ENCODE peak calls at places on chromosomes 12 and 14, in seven cellular contexts. Z is cardiac muscle cell, N is body of pancreas, F is ascending aorta, Q is lower lobe of right lung, E is heart right ventricle, R is left ventricle myocardium inferior. D is an unnamed sample. For H3K4me1, the result is how much of the 10 kb centered on the place peaks cover.

GRCh38 chr14:101122114-101122854 is 218.8 kb upstream of the RTL1 start:
- DNase-seq in Z (no peak), N (no peak), F (peak), Q (no peak), E (no peak), R (no peak), D (no peak)

GRCh38 chr12:118061876-118062791 is 1.2 kb upstream of the WSB2 start:
- DNase-seq in Z (peak), N (peak), F (peak), Q (peak), E (peak), R (peak), D (peak)

GRCh38 chr14:104868060-104868740 is 3.1 kb downstream of the CEP170B start:
- DNase-seq in Z (no peak), N (peak), F (no peak), Q (peak), E (no peak), R (peak), D (no peak)

GRCh38 chr12:121652767-121653497 is 16.5 kb downstream of the MORN3 start:
- DNase-seq in Z (no peak), N (no peak), F (no peak), Q (no peak), E (no peak), R (no peak), D (no peak)

GRCh38 chr12:110966081-110966760 is 45.8 kb upstream of the MYL2 start:
- DNase-seq in Z (no peak), N (no peak), F (no peak), Q (no peak), E (no peak), R (no peak), D (no peak)

GRCh38 chr12:11861864-11862600 is 208.7 kb upstream of the BCL2L14 start:
- DNase-seq in Z (no peak), N (no peak), F (no peak), Q (no peak), E (no peak), R (no peak), D (no peak)

GRCh38 chr14:33765251-33765650 is 185.6 kb downstream of the EGLN3 start:
- DNase-seq in Z (peak), N (no peak), F (no peak), Q (no peak), E (peak), R (peak), D (no peak)

GRCh38 chr14:61668267-61668666 is 27.0 kb upstream of the HIF1A start:
- DNase-seq in Z (no peak), N (no peak), F (no peak), Q (no peak), E (no peak), R (no peak), D (no peak)

GRCh38 chr12:28158353-28158752 is 31.9 kb upstream of the CCDC91 start:
- DNase-seq in Z (no peak), N (no peak), F (no peak), Q (no peak), E (no peak), R (no peak), D (no peak)

GRCh38 chr14:24312736-24313507 is 1.6 kb downstream of the LTB4R start:
- DNase-seq in Z (no peak), N (no peak), F (no peak), Q (peak), E (peak), R (no peak), D (no peak)

GRCh38 chr12:111359231-111359913 is 9.5 kb downstream of the PHETA1 start:
- DNase-seq in Z (no peak), N (no peak), F (no peak), Q (no peak), E (no peak), R (no peak), D (no peak)

GRCh38 chr12:119061208-119061796 is 80.0 kb downstream of the SRRM4 start:
- DNase-seq in Z (peak), N (peak), F (no peak), Q (peak), E (peak), R (peak), D (peak)

GRCh38 chr14:52068741-52069616 is at the start of gene NID2:
- DNase-seq in Z (peak), N (peak), F (peak), Q (peak), E (peak), R (peak), D (no peak)

GRCh38 chr14:52069617-52070431 is 965 bp upstream of the NID2 start:
- DNase-seq in Z (peak), N (peak), F (peak), Q (no peak), E (peak), R (no peak), D (no peak)

GRCh38 chr14:52073251-52073650 is 4.4 kb upstream of the NID2 start:
- DNase-seq in Z (no peak), N (no peak), F (no peak), Q (no peak), E (no peak), R (no peak), D (no peak)

GRCh38 chr14:52072266-52072780 is 3.5 kb upstream of the NID2 start:
- DNase-seq in Z (no peak), N (no peak), F (no peak), Q (no peak), E (no peak), R (no peak), D (no peak)

DNA sequence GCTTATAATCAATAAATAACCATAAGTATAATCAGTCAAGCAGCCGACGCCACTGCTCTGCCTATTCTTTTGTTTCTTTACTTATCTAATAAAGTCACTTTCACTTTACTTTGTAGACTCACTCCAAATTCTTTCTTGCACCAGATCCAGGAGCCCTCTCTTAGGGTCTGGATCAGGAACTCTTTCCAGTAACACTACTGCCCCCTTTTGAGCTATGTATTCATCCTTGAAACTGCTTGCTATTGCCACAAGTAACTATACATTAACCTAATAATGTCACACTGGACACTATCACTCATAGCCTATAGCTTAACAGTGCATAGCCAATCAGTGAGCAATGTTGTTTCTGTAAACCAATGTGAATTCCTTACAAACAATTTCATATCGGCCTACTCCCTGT is 2.8 kb upstream of the NID2 start:
- DNase-seq in Z (peak), N (no peak), F (no peak), Q (no peak), E (no peak), R (no peak), D (peak)
- TF ChIP-seq CTCF in Z (peak), N (no peak), F (no peak), Q (no peak), E (peak), R (peak), D (no peak)

GRCh38 chr14:100082723-100083122 is 17.5 kb downstream of the EVL start:
- DNase-seq in Z (no peak), N (no peak), F (no peak), Q (no peak), E (no peak), R (no peak), D (no peak)

GRCh38 chr14:100084591-100084990 is 19.4 kb downstream of the EVL start:
- DNase-seq in Z (no peak), N (no peak), F (no peak), Q (no peak), E (no peak), R (no peak), D (no peak)

GRCh38 chr14:100083706-100084105 is 18.5 kb downstream of the EVL start:
- DNase-seq in Z (no peak), N (no peak), F (no peak), Q (no peak), E (no peak), R (no peak), D (no peak)

GRCh38 chr14:100080206-100080605 is 15.0 kb downstream of the EVL start:
- DNase-seq in Z (no peak), N (no peak), F (no peak), Q (no peak), E (no peak), R (no peak), D (no peak)

GRCh38 chr14:100081997-100082625 is 16.9 kb downstream of the EVL start:
- DNase-seq in Z (no peak), N (no peak), F (no peak), Q (no peak), E (no peak), R (no peak), D (no peak)
- H3K4me3 ChIP-seq in Z (no peak), N (no peak), F (no peak), Q (no peak), E (no peak), R (no peak), D (no peak)

DNA sequence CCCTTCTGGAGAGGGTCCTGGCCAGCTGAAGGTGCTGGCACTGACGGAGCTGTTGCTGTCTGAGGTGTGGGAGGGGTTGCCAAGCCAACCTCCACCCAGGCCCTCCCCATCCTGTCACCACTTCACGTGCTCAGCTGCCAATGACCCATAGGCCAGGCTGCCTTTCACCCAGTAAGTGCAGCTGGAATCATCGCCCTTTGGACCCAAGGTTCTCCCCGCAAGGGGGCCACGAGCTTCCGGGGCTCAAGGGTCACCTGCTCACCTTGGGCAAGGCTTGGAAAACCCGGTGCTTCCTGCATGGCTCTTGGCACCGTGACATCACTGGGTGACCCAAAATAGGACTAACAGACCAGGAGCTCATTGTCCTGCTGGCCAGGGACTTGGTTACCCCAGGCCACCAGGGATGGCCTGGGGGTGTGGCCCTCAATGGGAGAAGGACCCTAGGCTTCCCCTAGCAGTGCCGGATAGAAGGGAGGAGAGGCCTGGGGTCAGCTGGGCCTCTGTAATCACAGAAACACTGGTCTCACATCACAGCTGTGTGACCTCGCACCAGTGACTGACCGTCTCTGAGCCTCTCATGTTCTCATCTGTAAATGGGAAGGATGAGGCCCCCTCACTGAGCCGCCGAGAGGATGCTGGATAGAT is 51.3 kb downstream of the CCDC85C start:
- DNase-seq in Z (no peak), N (peak), F (no peak), Q (no peak), E (no peak), R (peak), D (peak)
- H3K4me1 ChIP-seq in Z (under half), N (half or more), F (under half), Q (under half), E (under half), R (half or more), D (under half)

GRCh38 chr12:495466-495865 is 35.7 kb downstream of the B4GALNT3 start:
- DNase-seq in Z (no peak), N (no peak), F (no peak), Q (no peak), E (no peak), R (no peak), D (peak)
- TF ChIP-seq CTCF in Z (no peak), N (no peak), F (no peak), Q (no peak), E (no peak), R (no peak), D (no peak)

GRCh38 chr12:93297536-93297935 is 80.2 kb upstream of the NUDT4 start:
- DNase-seq in Z (no peak), N (no peak), F (no peak), Q (no peak), E (no peak), R (no peak), D (no peak)

GRCh38 chr12:93290391-93290790 is 87.3 kb upstream of the NUDT4 start:
- DNase-seq in Z (no peak), N (no peak), F (no peak), Q (no peak), E (no peak), R (no peak), D (no peak)

GRCh38 chr12:93292213-93292612 is 85.5 kb upstream of the NUDT4 start:
- DNase-seq in Z (no peak), N (no peak), F (no peak), Q (no peak), E (no peak), R (no peak), D (no peak)

GRCh38 chr12:93297032-93297431 is 80.7 kb upstream of the NUDT4 start:
- DNase-seq in Z (no peak), N (no peak), F (no peak), Q (no peak), E (peak), R (no peak), D (no peak)

GRCh38 chr12:93292731-93293566 is 84.8 kb upstream of the NUDT4 start:
- DNase-seq in Z (no peak), N (no peak), F (no peak), Q (no peak), E (no peak), R (no peak), D (peak)
- H3K4me3 ChIP-seq in Z (no peak), N (no peak), F (no peak), Q (no peak), E (no peak), R (no peak), D (no peak)

GRCh38 chr12:124686001-124686884 is 118.8 kb upstream of the NCOR2 start:
- DNase-seq in Z (no peak), N (no peak), F (no peak), Q (no peak), E (no peak), R (no peak), D (no peak)

GRCh38 chr12:124685689-124685993 is 118.2 kb upstream of the NCOR2 start:
- DNase-seq in Z (no peak), N (no peak), F (no peak), Q (no peak), E (no peak), R (no peak), D (no peak)

GRCh38 chr12:124684496-124684895 is 117.1 kb upstream of the NCOR2 start:
- DNase-seq in Z (no peak), N (no peak), F (no peak), Q (no peak), E (no peak), R (no peak), D (no peak)

GRCh38 chr12:124683725-124684124 is 116.3 kb upstream of the NCOR2 start:
- DNase-seq in Z (no peak), N (no peak), F (no peak), Q (no peak), E (no peak), R (no peak), D (no peak)

GRCh38 chr12:124684971-124685688 is 117.7 kb upstream of the NCOR2 start:
- DNase-seq in Z (no peak), N (no peak), F (peak), Q (no peak), E (no peak), R (no peak), D (no peak)
- H3K4me1 ChIP-seq in Z (under half), N (under half), F (under half), Q (half or more), E (half or more), R (half or more), D (half or more)

GRCh38 chr12:69070319-69071090 is 137.5 kb upstream of the CPM start:
- DNase-seq in Z (peak), N (peak), F (peak), Q (no peak), E (peak), R (peak), D (peak)

GRCh38 chr12:69071091-69071370 is 138.1 kb upstream of the CPM start:
- DNase-seq in Z (no peak), N (no peak), F (no peak), Q (no peak), E (no peak), R (no peak), D (no peak)

GRCh38 chr12:69067713-69068112 is 134.7 kb upstream of the CPM start:
- DNase-seq in Z (no peak), N (no peak), F (no peak), Q (no peak), E (no peak), R (no peak), D (no peak)

GRCh38 chr12:69068431-69068830 is 135.5 kb upstream of the CPM start:
- DNase-seq in Z (no peak), N (peak), F (no peak), Q (no peak), E (no peak), R (no peak), D (no peak)

GRCh38 chr12:69069479-69069878 is 136.5 kb upstream of the CPM start:
- DNase-seq in Z (no peak), N (no peak), F (no peak), Q (no peak), E (no peak), R (no peak), D (no peak)
- TF ChIP-seq CTCF in Z (no peak), N (no peak), F (no peak), Q (no peak), E (no peak), R (no peak), D (no peak)

GRCh38 chr14:52329678-52330376 is 15.7 kb downstream of the PTGER2 start:
- DNase-seq in Z (no peak), N (no peak), F (no peak), Q (no peak), E (no peak), R (no peak), D (no peak)

GRCh38 chr14:52325126-52325525 is 11.0 kb downstream of the PTGER2 start:
- DNase-seq in Z (no peak), N (no peak), F (no peak), Q (no peak), E (no peak), R (no peak), D (no peak)

GRCh38 chr14:52327374-52328226 is 13.5 kb downstream of the PTGER2 start:
- DNase-seq in Z (no peak), N (no peak), F (no peak), Q (no peak), E (no peak), R (no peak), D (no peak)

GRCh38 chr14:52325632-52326031 is 11.5 kb downstream of the PTGER2 start:
- DNase-seq in Z (no peak), N (no peak), F (no peak), Q (no peak), E (no peak), R (no peak), D (no peak)

GRCh38 chr14:52328286-52328685 is 14.2 kb downstream of the PTGER2 start:
- DNase-seq in Z (no peak), N (no peak), F (no peak), Q (no peak), E (no peak), R (no peak), D (no peak)
- H3K4me3 ChIP-seq in Z (no peak), N (no peak), F (no peak), Q (no peak), E (no peak), R (no peak), D (no peak)

D was measured in Caco-2.